ENCODE peak calls at places on chromosomes 6 and 20, in five cellular contexts. Q is Panc1, X is GM23338, T is GM13977, H is RWPE1. V is an unnamed sample.

GRCh38 chr20:44083220-44083933 is 103.6 kb downstream of the JPH2 start:
- DNase-seq in T (no peak), H (no peak), X (no peak), Q (no peak), V (no peak)

GRCh38 chr6:116268589-116269293 is 11.0 kb downstream of the TSPYL1 start:
- DNase-seq in T (peak), Q (peak), H (peak), X (peak), V (peak)

GRCh38 chr6:105211831-105212230 is 32.0 kb upstream of the POPDC3 start:
- DNase-seq in T (no peak), X (no peak), Q (no peak), H (peak), V (no peak)

GRCh38 chr6:25215881-25216280 is 63.3 kb upstream of the CARMIL1 start:
- DNase-seq in Q (no peak), X (no peak), T (no peak), H (no peak), V (no peak)

GRCh38 chr20:25246182-25246943 is 1.5 kb upstream of the PYGB start:
- DNase-seq in X (no peak), Q (no peak), T (no peak), H (no peak), V (no peak)

GRCh38 chr20:15440249-15440820 is 1102.9 kb upstream of the FLRT3 start:
- DNase-seq in Q (no peak), H (no peak), T (no peak), X (peak), V (no peak)

GRCh38 chr6:134168580-134169223 is 116.3 kb upstream of the SLC2A12 start:
- DNase-seq in H (no peak), T (no peak), X (no peak), Q (no peak), V (no peak)

GRCh38 chr6:135870722-135871121 is 19.2 kb downstream of the PDE7B start:
- DNase-seq in X (no peak), H (no peak), T (no peak), Q (no peak), V (no peak)

GRCh38 chr20:45911486-45912343 is at the start of gene PLTP:
- DNase-seq in H (no peak), T (peak), X (peak), Q (no peak), V (no peak)

GRCh38 chr6:108947114-108947854 is 99.1 kb downstream of the ARMC2 start:
- DNase-seq in T (no peak), X (no peak), Q (no peak), H (peak), V (no peak)

GRCh38 chr6:163367388-163368183 is 46.9 kb upstream of the QKI start:
- DNase-seq in H (no peak), T (no peak), X (no peak), Q (no peak), V (no peak)

GRCh38 chr6:25389501-25389900 is 110.3 kb downstream of the CARMIL1 start:
- DNase-seq in H (peak), Q (no peak), X (no peak), T (no peak), V (no peak)

GRCh38 chr6:121620002-121620740 is 184.7 kb downstream of the GJA1 start:
- DNase-seq in X (peak), T (no peak), H (no peak), Q (no peak), V (no peak)

GRCh38 chr6:141029908-141030307 is 1102.8 kb upstream of the GJE1 start:
- DNase-seq in Q (no peak), X (no peak), H (no peak), T (no peak), V (no peak)

GRCh38 chr20:8244637-8245036 is 112.6 kb downstream of the PLCB1 start:
- DNase-seq in X (no peak), H (no peak), T (no peak), Q (no peak), V (no peak)

GRCh38 chr6:43774776-43775583 is 5.0 kb downstream of the VEGFA start:
- DNase-seq in Q (no peak), X (peak), T (peak), H (peak), V (no peak)

GRCh38 chr6:89357390-89357789 is 4.9 kb upstream of the UBE2J1 start:
- DNase-seq in H (no peak), T (no peak), Q (no peak), X (no peak), V (peak)

GRCh38 chr6:14412026-14412425 is 294.5 kb downstream of the CD83 start:
- DNase-seq in H (no peak), Q (no peak), X (no peak), T (no peak), V (no peak)

GRCh38 chr6:151536280-151536534 is 42.4 kb downstream of the CCDC170 start:
- DNase-seq in Q (no peak), H (no peak), X (no peak), T (no peak), V (no peak)

GRCh38 chr20:49115565-49115964 is 69.5 kb downstream of the CSE1L start:
- DNase-seq in H (no peak), Q (no peak), T (no peak), X (no peak), V (no peak)

GRCh38 chr6:169960891-169961611 is 209.6 kb downstream of the ERMARD start:
- DNase-seq in Q (no peak), H (no peak), X (no peak), T (no peak), V (no peak)

GRCh38 chr20:17895641-17896246 is 72.8 kb downstream of the SNX5 start:
- DNase-seq in Q (no peak), H (no peak), X (peak), T (peak), V (no peak)

GRCh38 chr6:52517502-52518278 is 59.2 kb downstream of the TRAM2 start:
- DNase-seq in H (peak), X (peak), T (peak), Q (peak), V (peak)

GRCh38 chr20:58868795-58869194 is 16.3 kb downstream of the GNAS start:
- DNase-seq in H (peak), T (no peak), Q (no peak), X (peak), V (no peak)

GRCh38 chr6:166085498-166085897 is 82.2 kb downstream of the TBXT start:
- DNase-seq in X (no peak), H (no peak), T (no peak), Q (no peak), V (no peak)

GRCh38 chr6:50822078-50822476 is 3.4 kb downstream of the TFAP2B start:
- DNase-seq in Q (no peak), H (no peak), T (no peak), X (no peak), V (no peak)

GRCh38 chr20:8854566-8854965 is 214.3 kb upstream of the PLCB4 start:
- DNase-seq in Q (no peak), X (peak), H (no peak), T (no peak), V (no peak)

GRCh38 chr6:169316651-169317050 is 63.0 kb upstream of the THBS2 start:
- DNase-seq in T (no peak), Q (no peak), H (no peak), X (no peak), V (no peak)

GRCh38 chr20:3314391-3314790 is 75.4 kb upstream of the SLC4A11 start:
- DNase-seq in T (no peak), X (no peak), Q (no peak), H (no peak), V (no peak)

GRCh38 chr6:91273729-91274128 is 686.9 kb upstream of the MAP3K7 start:
- DNase-seq in H (no peak), X (no peak), T (no peak), Q (no peak), V (no peak)

DNA sequence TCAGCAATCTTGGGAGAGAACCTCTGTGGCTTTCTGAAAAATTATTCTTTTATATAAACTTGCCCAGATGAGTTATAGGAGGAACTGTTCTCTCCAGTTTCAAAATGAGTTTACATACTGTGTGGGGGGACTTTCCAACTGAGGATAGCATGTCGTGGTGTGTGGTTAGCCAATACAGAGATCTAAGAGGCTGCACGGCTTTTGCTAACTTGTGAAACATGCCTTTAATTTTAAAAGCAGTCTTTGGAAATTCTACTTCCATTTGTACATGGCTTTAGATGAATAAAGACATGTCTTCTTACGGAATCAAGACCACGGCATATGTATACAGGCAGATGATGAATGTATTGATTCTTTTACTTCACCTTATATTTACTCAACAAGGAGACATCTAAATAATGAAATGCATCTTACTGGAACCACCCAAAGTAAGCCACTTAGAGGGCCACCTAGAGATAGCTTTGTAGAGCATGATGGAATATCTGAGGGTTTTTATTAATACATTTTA is 39.8 kb downstream of the HIVEP1 start:
- DNase-seq in H (no peak), Q (no peak), T (peak), X (no peak), V (peak)
- TF ChIP-seq CTCF in H (no peak), Q (no peak), T (peak), X (no peak), V (no peak)

DNA sequence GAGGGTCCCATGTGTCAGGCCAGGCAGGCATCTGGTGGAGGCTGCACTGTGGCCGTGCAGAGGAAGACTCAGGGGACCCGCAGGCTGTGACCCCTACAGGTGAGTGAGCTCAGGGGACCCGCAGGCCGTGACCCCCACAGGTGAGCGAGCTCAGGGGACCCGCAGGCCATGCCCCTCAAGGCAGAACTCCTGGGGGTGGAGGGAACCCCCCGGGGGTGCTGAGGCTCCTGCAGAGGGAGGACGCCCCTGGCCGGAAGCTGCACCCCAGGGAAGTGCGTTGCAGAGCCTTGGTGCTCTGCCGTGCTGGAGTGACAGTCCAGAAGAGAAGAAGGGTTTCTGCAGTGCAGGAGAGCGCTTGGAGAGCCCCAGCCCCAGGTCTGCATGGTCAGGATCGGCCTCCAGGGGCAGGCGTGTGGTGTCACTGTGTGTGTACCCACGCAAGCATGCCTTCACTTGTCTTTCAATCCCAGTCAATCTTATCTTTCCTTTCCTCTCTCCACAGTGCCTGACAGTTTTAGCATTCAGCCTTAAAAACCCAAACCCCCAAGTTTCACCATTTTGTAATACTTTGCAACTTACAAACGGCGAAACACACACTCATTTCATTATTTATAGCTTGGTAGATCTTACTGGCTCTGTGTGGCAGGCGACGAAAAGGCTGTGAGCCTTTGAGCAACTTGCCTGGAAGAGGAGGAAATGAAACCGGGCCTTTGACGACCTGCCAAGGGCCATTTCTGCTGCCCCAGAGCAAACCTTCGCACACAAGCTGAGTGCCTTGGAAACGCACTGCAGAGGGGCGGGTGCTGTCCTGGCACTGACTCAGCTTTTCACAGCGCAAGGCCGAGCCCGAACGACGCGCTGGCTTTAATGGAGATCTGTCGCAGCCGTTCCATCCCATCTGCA is 101.4 kb upstream of the AGPAT4 start:
- DNase-seq in H (peak), X (peak), T (no peak), Q (no peak), V (no peak)
- TF ChIP-seq CTCF in H (peak), X (peak), T (no peak), Q (peak), V (peak)

GRCh38 chr6:157333956-157334355 is 10.6 kb upstream of the TMEM242 start:
- DNase-seq in T (no peak), Q (no peak), H (no peak), X (no peak), V (no peak)

GRCh38 chr6:157337766-157338165 is 14.4 kb upstream of the TMEM242 start:
- DNase-seq in Q (no peak), H (no peak), T (no peak), X (no peak), V (no peak)

GRCh38 chr6:157335829-157336228 is 12.5 kb upstream of the TMEM242 start:
- DNase-seq in T (no peak), H (no peak), X (peak), Q (no peak), V (no peak)

GRCh38 chr6:157343732-157344131 is 20.4 kb upstream of the TMEM242 start:
- DNase-seq in X (no peak), H (no peak), Q (no peak), T (no peak), V (no peak)

GRCh38 chr6:157339432-157339831 is 16.1 kb upstream of the TMEM242 start:
- DNase-seq in Q (no peak), X (peak), T (no peak), H (no peak), V (no peak)
- TF ChIP-seq CTCF in Q (peak), X (peak), T (peak), H (no peak), V (no peak)

GRCh38 chr20:24001901-24002405 is 13.4 kb upstream of the GGTLC1 start:
- DNase-seq in X (no peak), Q (no peak), T (no peak), H (no peak), V (no peak)

GRCh38 chr20:23995905-23996666 is 7.5 kb upstream of the GGTLC1 start:
- DNase-seq in H (peak), Q (peak), T (peak), X (peak), V (no peak)

GRCh38 chr20:24002896-24003295 is 14.3 kb upstream of the GGTLC1 start:
- DNase-seq in X (no peak), H (no peak), T (no peak), Q (no peak), V (no peak)

DNA sequence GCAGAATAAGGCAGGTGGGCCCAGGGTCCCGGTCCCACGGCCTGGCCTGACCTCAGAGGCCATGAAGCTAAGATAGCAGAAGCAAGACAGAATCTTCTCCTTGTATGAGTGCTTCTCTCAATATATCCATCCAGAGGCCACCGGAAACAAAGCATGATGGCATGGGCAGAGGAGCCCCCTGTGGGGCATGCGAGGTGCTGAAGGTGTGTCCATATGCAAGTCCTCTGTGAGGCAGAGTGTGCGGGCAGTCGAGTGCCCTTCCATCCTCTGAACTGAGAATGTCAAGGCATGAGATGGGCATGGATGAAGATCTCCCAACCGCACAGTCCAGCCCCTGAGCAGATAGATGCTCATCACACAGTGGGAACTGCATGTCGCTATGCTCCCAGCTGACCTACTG is 9.8 kb upstream of the GGTLC1 start:
- DNase-seq in Q (no peak), X (no peak), T (no peak), H (no peak), V (no peak)
- TF ChIP-seq CTCF in Q (no peak), X (no peak), T (no peak), H (no peak), V (no peak)

DNA sequence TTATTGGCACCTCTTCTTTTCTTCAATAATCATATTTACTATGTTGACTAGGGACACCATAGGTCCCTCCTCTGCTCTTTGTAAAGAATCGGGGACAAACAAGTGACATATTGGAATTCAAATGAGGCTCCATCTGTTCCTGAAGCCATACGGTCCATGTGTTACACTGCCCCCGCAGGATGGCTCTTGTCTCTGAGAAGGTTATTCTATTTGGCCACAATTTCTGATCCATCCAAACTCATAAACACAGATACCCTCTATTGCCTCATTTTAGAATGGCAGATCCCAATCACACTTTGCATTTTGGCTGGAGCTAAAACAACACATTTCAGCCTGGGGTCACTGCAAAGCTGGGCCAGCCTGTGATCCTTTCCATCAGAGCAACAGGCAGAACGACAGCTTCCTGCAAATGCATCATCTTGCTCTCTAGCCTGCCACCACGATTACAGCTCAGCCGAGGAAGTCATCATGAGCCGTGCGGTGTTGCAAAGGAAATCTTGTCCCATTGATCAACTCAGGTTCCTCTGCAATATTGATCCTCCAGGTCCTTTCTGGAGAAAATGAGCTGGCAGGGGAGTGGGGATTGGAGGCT is 73.2 kb downstream of the AGPAT4 start:
- DNase-seq in H (no peak), Q (no peak), T (no peak), X (peak), V (no peak)
- TF ChIP-seq CTCF in H (no peak), Q (peak), T (no peak), X (peak), V (no peak)

DNA sequence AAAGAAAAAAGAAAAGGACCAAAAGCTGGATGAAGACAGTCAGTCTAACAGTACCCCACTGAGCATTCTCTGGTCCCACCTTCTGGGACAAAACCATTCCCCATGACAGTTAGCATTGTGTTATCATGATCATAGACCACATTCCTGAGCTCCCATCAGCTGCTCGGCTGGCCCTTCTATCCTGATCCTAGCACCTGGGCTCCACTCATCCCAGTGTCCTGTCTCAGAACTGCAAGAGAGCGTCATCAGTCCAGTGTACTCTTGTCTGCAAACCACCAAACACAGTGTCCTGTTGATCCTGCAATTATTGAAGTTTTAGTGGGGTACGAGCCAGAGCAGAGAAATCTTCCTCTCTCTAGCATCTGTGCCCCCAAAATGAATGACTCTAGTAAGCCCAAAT is 16.0 kb upstream of the TAAR1 start:
- DNase-seq in H (no peak), X (peak), Q (no peak), T (no peak), V (no peak)
- TF ChIP-seq CTCF in H (no peak), X (no peak), Q (no peak), T (no peak), V (no peak)

DNA sequence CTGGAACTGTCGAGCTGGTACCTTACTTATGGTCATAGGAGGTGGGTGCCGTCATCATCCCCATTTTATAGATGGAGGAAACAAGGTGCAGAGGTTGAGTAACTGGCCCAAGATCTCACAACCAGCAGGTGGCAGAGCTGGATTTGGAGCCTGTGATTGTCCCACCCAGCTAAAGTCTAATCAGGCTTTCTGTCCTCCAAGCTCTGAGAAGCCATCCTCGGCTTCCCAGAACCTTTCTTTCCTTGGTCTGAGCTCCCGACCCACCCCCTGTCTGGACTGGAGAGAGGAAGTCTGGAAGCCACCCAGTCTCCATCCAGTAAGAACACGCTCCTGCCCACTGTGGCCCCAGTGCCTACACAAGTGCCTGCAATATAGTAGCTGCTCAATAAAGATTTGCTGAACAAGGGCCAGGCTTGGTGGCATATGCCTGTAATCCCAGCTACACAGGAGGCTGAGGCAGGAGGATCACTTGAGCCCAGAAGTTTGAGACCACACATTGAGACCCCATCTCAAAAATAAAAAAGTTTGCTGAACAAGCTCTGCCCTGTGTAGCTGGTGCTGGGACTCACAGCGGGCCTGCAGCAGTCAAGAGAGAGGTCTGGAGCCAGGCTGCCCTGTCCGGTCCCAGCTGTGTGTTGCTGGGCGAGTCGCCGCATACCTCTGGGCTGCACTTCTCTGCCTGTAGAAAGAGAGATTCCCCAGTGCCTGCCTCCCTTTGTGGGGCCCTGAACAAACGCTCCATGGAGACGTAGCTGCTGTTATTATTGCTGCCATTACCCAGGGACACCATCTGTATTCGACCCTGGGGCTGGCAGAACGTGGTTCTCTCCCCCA is 32.5 kb upstream of the DLGAP4 start:
- DNase-seq in Q (peak), T (peak), H (peak), X (peak), V (no peak)
- TF ChIP-seq CTCF in Q (peak), T (peak), H (peak), X (peak), V (peak)

V was measured in GM12864.